ENCODE peak calls at places on chromosomes 6 and 20, in seven cellular contexts. One of them, this sample, is unnamed.

GRCh38 chr6:17869010-17869752 is 118.3 kb downstream of the KIF13A start:
- DNase-seq in left ventricle myocardium inferior: no peak
- DNase-seq in AG10803: peak; percentile 37
- DNase-seq in cardiac muscle cell: no peak
- DNase-seq in HCT116: no peak
- DNase-seq in psoas muscle: no peak
- DNase-seq in kidney epithelial cell: peak; percentile 7
- DNase-seq in this sample: no peak

GRCh38 chr6:166297606-166298005 is 10.6 kb downstream of the PRR18 start:
- DNase-seq in AG10803: no peak
- DNase-seq in psoas muscle: no peak
- DNase-seq in cardiac muscle cell: no peak
- DNase-seq in kidney epithelial cell: no peak
- DNase-seq in HCT116: no peak
- DNase-seq in left ventricle myocardium inferior: no peak
- DNase-seq in this sample: no peak

GRCh38 chr20:371755-372542 is 8.6 kb upstream of the TRIB3 start:
- DNase-seq in cardiac muscle cell: no peak
- DNase-seq in left ventricle myocardium inferior: no peak
- DNase-seq in AG10803: peak; percentile 93
- DNase-seq in HCT116: peak; percentile 83
- DNase-seq in kidney epithelial cell: no peak
- DNase-seq in psoas muscle: peak; percentile 90
- DNase-seq in this sample: peak; percentile 71

GRCh38 chr6:89842228-89842627 is 12.5 kb downstream of the CASP8AP2 start:
- DNase-seq in kidney epithelial cell: no peak
- DNase-seq in psoas muscle: no peak
- DNase-seq in AG10803: no peak
- DNase-seq in cardiac muscle cell: no peak
- DNase-seq in HCT116: no peak
- DNase-seq in left ventricle myocardium inferior: no peak
- DNase-seq in this sample: no peak

GRCh38 chr6:42453649-42454427 is 2.1 kb upstream of the TRERF1 start:
- DNase-seq in psoas muscle: peak; percentile 63
- DNase-seq in kidney epithelial cell: no peak
- DNase-seq in cardiac muscle cell: peak; percentile 82
- DNase-seq in HCT116: no peak
- DNase-seq in AG10803: peak; percentile 61
- DNase-seq in left ventricle myocardium inferior: peak; percentile 55
- DNase-seq in this sample: peak; percentile 61

GRCh38 chr6:5851261-5851757 is 155.4 kb downstream of the NRN1 start:
- DNase-seq in HCT116: no peak
- DNase-seq in left ventricle myocardium inferior: peak; percentile 35
- DNase-seq in AG10803: peak; percentile 27
- DNase-seq in cardiac muscle cell: peak; percentile 74
- DNase-seq in kidney epithelial cell: peak; percentile 29
- DNase-seq in psoas muscle: no peak
- DNase-seq in this sample: no peak

GRCh38 chr6:89566930-89567634 is 71.5 kb downstream of the LYRM2 start:
- DNase-seq in left ventricle myocardium inferior: no peak
- DNase-seq in kidney epithelial cell: no peak
- DNase-seq in HCT116: no peak
- DNase-seq in AG10803: no peak
- DNase-seq in psoas muscle: no peak
- DNase-seq in cardiac muscle cell: no peak
- DNase-seq in this sample: no peak

GRCh38 chr6:24581084-24581669 is 64.8 kb downstream of the KIAA0319 start:
- DNase-seq in cardiac muscle cell: peak; percentile 87
- DNase-seq in HCT116: peak; percentile 64
- DNase-seq in psoas muscle: peak; percentile 72
- DNase-seq in left ventricle myocardium inferior: peak; percentile 57
- DNase-seq in AG10803: peak; percentile 54
- DNase-seq in kidney epithelial cell: peak; percentile 12
- DNase-seq in this sample: peak; percentile 40

GRCh38 chr6:35181933-35182612 is 31.7 kb upstream of the SCUBE3 start:
- DNase-seq in left ventricle myocardium inferior: peak; percentile 57
- DNase-seq in psoas muscle: peak; percentile 81
- DNase-seq in cardiac muscle cell: no peak
- DNase-seq in kidney epithelial cell: no peak
- DNase-seq in HCT116: peak; percentile 86
- DNase-seq in AG10803: peak; percentile 80
- DNase-seq in this sample: peak; percentile 67

GRCh38 chr6:146543211-146543939 is at the start of gene RAB32:
- DNase-seq in psoas muscle: peak; percentile 95
- DNase-seq in kidney epithelial cell: peak; percentile 59
- DNase-seq in left ventricle myocardium inferior: peak; percentile 94
- DNase-seq in HCT116: no peak
- DNase-seq in cardiac muscle cell: peak; percentile 95
- DNase-seq in AG10803: peak; percentile 97
- DNase-seq in this sample: peak; percentile 89

GRCh38 chr6:149363154-149363553 is 36.9 kb upstream of the SUMO4 start:
- DNase-seq in left ventricle myocardium inferior: no peak
- DNase-seq in HCT116: peak; percentile 24
- DNase-seq in cardiac muscle cell: no peak
- DNase-seq in AG10803: no peak
- DNase-seq in kidney epithelial cell: no peak
- DNase-seq in psoas muscle: no peak
- DNase-seq in this sample: no peak

GRCh38 chr6:32192608-32193039 is at the start of gene GPSM3:
- DNase-seq in psoas muscle: peak; percentile 78
- DNase-seq in AG10803: peak; percentile 42
- DNase-seq in kidney epithelial cell: no peak
- DNase-seq in HCT116: no peak
- DNase-seq in cardiac muscle cell: no peak
- DNase-seq in left ventricle myocardium inferior: peak; percentile 73
- DNase-seq in this sample: no peak

GRCh38 chr6:21856096-21856825 is 262.7 kb downstream of the SOX4 start:
- DNase-seq in kidney epithelial cell: peak; percentile 70
- DNase-seq in HCT116: no peak
- DNase-seq in AG10803: peak; percentile 77
- DNase-seq in psoas muscle: no peak
- DNase-seq in left ventricle myocardium inferior: no peak
- DNase-seq in cardiac muscle cell: no peak
- DNase-seq in this sample: no peak

GRCh38 chr20:64068381-64069208 is 5.6 kb downstream of the TCEA2 start:
- DNase-seq in psoas muscle: no peak
- DNase-seq in AG10803: no peak
- DNase-seq in kidney epithelial cell: no peak
- DNase-seq in left ventricle myocardium inferior: no peak
- DNase-seq in cardiac muscle cell: no peak
- DNase-seq in HCT116: no peak
- DNase-seq in this sample: no peak

GRCh38 chr20:13121840-13122515 is 99.1 kb upstream of the ISM1 start:
- DNase-seq in kidney epithelial cell: no peak
- DNase-seq in AG10803: no peak
- DNase-seq in HCT116: no peak
- DNase-seq in cardiac muscle cell: no peak
- DNase-seq in left ventricle myocardium inferior: no peak
- DNase-seq in psoas muscle: no peak
- DNase-seq in this sample: no peak

GRCh38 chr6:25992413-25993037 is 29.9 kb downstream of the TRIM38 start:
- DNase-seq in kidney epithelial cell: peak; percentile 56
- DNase-seq in left ventricle myocardium inferior: peak; percentile 97
- DNase-seq in AG10803: peak; percentile 89
- DNase-seq in psoas muscle: peak; percentile 97
- DNase-seq in HCT116: peak; percentile 78
- DNase-seq in cardiac muscle cell: peak; percentile 96
- DNase-seq in this sample: peak; percentile 89

GRCh38 chr6:105207524-105208269 is 27.9 kb upstream of the POPDC3 start:
- DNase-seq in kidney epithelial cell: no peak
- DNase-seq in HCT116: no peak
- DNase-seq in left ventricle myocardium inferior: no peak
- DNase-seq in AG10803: peak; percentile 47
- DNase-seq in psoas muscle: no peak
- DNase-seq in cardiac muscle cell: no peak
- DNase-seq in this sample: no peak

GRCh38 chr20:63507083-63507743 is 8.3 kb upstream of the EEF1A2 start:
- DNase-seq in cardiac muscle cell: no peak
- DNase-seq in HCT116: no peak
- DNase-seq in left ventricle myocardium inferior: no peak
- DNase-seq in psoas muscle: peak; percentile 44
- DNase-seq in AG10803: no peak
- DNase-seq in kidney epithelial cell: no peak
- DNase-seq in this sample: no peak

GRCh38 chr6:165574770-165575549 is 88.1 kb downstream of the PDE10A start:
- DNase-seq in HCT116: peak; percentile 57
- DNase-seq in kidney epithelial cell: no peak
- DNase-seq in AG10803: no peak
- DNase-seq in psoas muscle: no peak
- DNase-seq in cardiac muscle cell: no peak
- DNase-seq in left ventricle myocardium inferior: no peak
- DNase-seq in this sample: no peak

GRCh38 chr6:109579361-109579760 is 96.3 kb upstream of the ZBTB24 start:
- DNase-seq in HCT116: no peak
- DNase-seq in AG10803: no peak
- DNase-seq in cardiac muscle cell: no peak
- DNase-seq in psoas muscle: no peak
- DNase-seq in kidney epithelial cell: no peak
- DNase-seq in left ventricle myocardium inferior: no peak
- DNase-seq in this sample: no peak

GRCh38 chr6:19857139-19857538 is 20.0 kb downstream of the ID4 start:
- DNase-seq in HCT116: no peak
- DNase-seq in left ventricle myocardium inferior: no peak
- DNase-seq in AG10803: no peak
- DNase-seq in kidney epithelial cell: no peak
- DNase-seq in psoas muscle: no peak
- DNase-seq in cardiac muscle cell: no peak
- DNase-seq in this sample: no peak

GRCh38 chr6:90375681-90376439 is 79.2 kb upstream of the BACH2 start:
- DNase-seq in AG10803: peak; percentile 72
- DNase-seq in left ventricle myocardium inferior: no peak
- DNase-seq in HCT116: no peak
- DNase-seq in cardiac muscle cell: no peak
- DNase-seq in kidney epithelial cell: no peak
- DNase-seq in psoas muscle: no peak
- DNase-seq in this sample: no peak

GRCh38 chr6:70180904-70181599 is 121.8 kb downstream of the COL9A1 start:
- DNase-seq in left ventricle myocardium inferior: no peak
- DNase-seq in kidney epithelial cell: no peak
- DNase-seq in AG10803: no peak
- DNase-seq in HCT116: no peak
- DNase-seq in cardiac muscle cell: no peak
- DNase-seq in psoas muscle: no peak
- DNase-seq in this sample: no peak

GRCh38 chr6:53309059-53309896 is 39.5 kb downstream of the ELOVL5 start:
- DNase-seq in psoas muscle: no peak
- DNase-seq in AG10803: peak; percentile 91
- DNase-seq in kidney epithelial cell: no peak
- DNase-seq in HCT116: no peak
- DNase-seq in cardiac muscle cell: no peak
- DNase-seq in left ventricle myocardium inferior: no peak
- DNase-seq in this sample: no peak

GRCh38 chr6:107646176-107646575 is 156.3 kb downstream of the SOBP start:
- DNase-seq in psoas muscle: peak; percentile 80
- DNase-seq in AG10803: peak; percentile 46
- DNase-seq in left ventricle myocardium inferior: peak; percentile 72
- DNase-seq in kidney epithelial cell: no peak
- DNase-seq in cardiac muscle cell: no peak
- DNase-seq in HCT116: no peak
- DNase-seq in this sample: no peak

GRCh38 chr6:161265554-161265953 is 8.3 kb downstream of the AGPAT4 start:
- DNase-seq in HCT116: no peak
- DNase-seq in psoas muscle: no peak
- DNase-seq in AG10803: no peak
- DNase-seq in left ventricle myocardium inferior: no peak
- DNase-seq in kidney epithelial cell: no peak
- DNase-seq in cardiac muscle cell: no peak
- DNase-seq in this sample: no peak
- H3K4me3 ChIP-seq in HCT116: no peak overlapping the region
- H3K4me3 ChIP-seq in psoas muscle: no peak overlapping the region
- H3K4me3 ChIP-seq in AG10803: no peak overlapping the region
- H3K4me3 ChIP-seq in left ventricle myocardium inferior: no peak overlapping the region
- H3K4me3 ChIP-seq in kidney epithelial cell: no peak overlapping the region
- H3K4me3 ChIP-seq in cardiac muscle cell: no peak overlapping the region
- H3K4me3 ChIP-seq in this sample: no peak overlapping the region

GRCh38 chr6:30938730-30939129 is 2.0 kb upstream of the MUCL3 start:
- DNase-seq in left ventricle myocardium inferior: no peak
- DNase-seq in cardiac muscle cell: no peak
- DNase-seq in HCT116: no peak
- DNase-seq in kidney epithelial cell: no peak
- DNase-seq in psoas muscle: no peak
- DNase-seq in AG10803: no peak
- DNase-seq in this sample: no peak
- H3K4me3 ChIP-seq in left ventricle myocardium inferior: no peak overlapping the region
- H3K4me3 ChIP-seq in cardiac muscle cell: no peak overlapping the region
- H3K4me3 ChIP-seq in HCT116: no peak overlapping the region
- H3K4me3 ChIP-seq in kidney epithelial cell: no peak overlapping the region
- H3K4me3 ChIP-seq in psoas muscle: no peak overlapping the region
- H3K4me3 ChIP-seq in AG10803: no peak overlapping the region
- H3K4me3 ChIP-seq in this sample: no peak overlapping the region

DNA sequence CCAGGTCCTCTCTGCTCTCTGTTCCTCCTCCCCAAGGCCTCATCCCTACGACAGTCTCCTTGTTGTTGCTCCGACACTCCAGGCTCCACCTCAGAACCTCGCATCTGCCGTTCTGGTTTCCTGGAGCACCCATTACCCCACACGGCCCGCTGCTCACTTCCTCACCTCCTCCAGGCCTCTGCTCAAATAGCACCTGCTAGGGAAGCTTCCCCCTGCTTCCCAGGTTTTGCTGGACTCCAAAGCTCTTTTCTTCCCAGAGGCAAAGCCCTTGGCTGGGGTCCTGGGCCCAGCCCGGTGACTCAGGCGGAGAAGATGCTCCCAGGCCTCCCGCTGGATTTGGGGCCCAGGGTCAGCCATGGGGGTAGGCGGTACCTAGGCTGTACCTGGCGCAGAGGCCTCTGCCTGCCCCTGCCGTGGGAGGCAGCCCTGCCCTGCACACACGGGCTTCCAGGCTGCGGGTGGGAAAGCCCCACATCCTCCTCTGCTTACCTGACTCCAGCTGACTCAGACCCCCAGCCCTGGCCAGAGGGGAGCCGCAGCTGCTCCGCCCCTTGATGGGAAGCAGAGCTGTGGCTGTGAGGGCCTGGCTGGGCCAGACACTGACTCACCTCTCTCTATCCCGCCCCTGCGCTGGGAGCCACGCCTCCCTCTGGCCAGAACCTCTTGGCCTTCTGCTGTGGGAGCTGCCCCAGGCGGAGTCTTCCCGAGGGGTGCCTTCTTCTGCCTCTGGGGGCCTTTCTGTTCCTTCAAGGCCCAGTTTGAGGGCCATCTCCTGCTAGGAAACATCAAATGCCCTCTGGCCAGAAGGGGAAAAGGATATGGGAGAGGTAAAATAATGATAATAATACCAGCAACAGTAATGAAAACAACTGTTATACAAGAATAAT is 130.5 kb downstream of the CEBPB start:
- DNase-seq in cardiac muscle cell: peak; percentile 85
- DNase-seq in left ventricle myocardium inferior: peak; percentile 85
- DNase-seq in kidney epithelial cell: peak; percentile 96
- DNase-seq in psoas muscle: peak; percentile 94
- DNase-seq in HCT116: peak; percentile 54
- DNase-seq in AG10803: peak; percentile 90
- DNase-seq in this sample: peak; percentile 91
- H3K4me3 ChIP-seq in cardiac muscle cell: no peak overlapping the region
- H3K4me3 ChIP-seq in left ventricle myocardium inferior: no peak overlapping the region
- H3K4me3 ChIP-seq in kidney epithelial cell: peak overlapping the region; percentile 26
- H3K4me3 ChIP-seq in psoas muscle: peak overlapping the region; percentile 42
- H3K4me3 ChIP-seq in HCT116: peak overlapping the region; percentile 59
- H3K4me3 ChIP-seq in AG10803: peak overlapping the region; percentile 62
- H3K4me3 ChIP-seq in this sample: peak overlapping the region; percentile 64

GRCh38 chr6:30329331-30329730 is 2.6 kb downstream of the TRIM39 start:
- DNase-seq in cardiac muscle cell: no peak
- DNase-seq in psoas muscle: no peak
- DNase-seq in HCT116: no peak
- DNase-seq in left ventricle myocardium inferior: peak; percentile 17
- DNase-seq in kidney epithelial cell: no peak
- DNase-seq in AG10803: no peak
- DNase-seq in this sample: no peak
- H3K4me3 ChIP-seq in cardiac muscle cell: no peak overlapping the region
- H3K4me3 ChIP-seq in psoas muscle: no peak overlapping the region
- H3K4me3 ChIP-seq in HCT116: no peak overlapping the region
- H3K4me3 ChIP-seq in left ventricle myocardium inferior: no peak overlapping the region
- H3K4me3 ChIP-seq in kidney epithelial cell: no peak overlapping the region
- H3K4me3 ChIP-seq in AG10803: no peak overlapping the region
- H3K4me3 ChIP-seq in this sample: no peak overlapping the region